ENCODE peak calls at places on chromosomes 7 and 10, in ten cellular contexts. One of them, this sample, is unnamed.

GRCh38 chr10:77297370-77297692 is 340.3 kb downstream of the KCNMA1 start:
- DNase-seq in activated CD8-positive, alpha-beta T cell treated with anti-CD3 and anti-CD28 coated beads for 36 hours: no peak
- DNase-seq in COR-L47: no peak
- DNase-seq in colonic mucosa: no peak
- DNase-seq in HT-29: no peak
- DNase-seq in tibial artery: no peak
- DNase-seq in HL-60: no peak
- DNase-seq in NCI-H1092: no peak
- DNase-seq in activated T-helper 1 cell treated with anti-CD3 and anti-CD28 coated beads, Interleukin-12 subunit alpha, Interleukin-12 subunit beta, Interleukin-2, Interleukin-4 antibody, amounts not matched to agents 30 ng/mL and 10 ng/mL and 1 ng/mL, durations not matched to agents 14 hours and 24 hours and 36 hours: no peak
- DNase-seq in WTC11: no peak
- DNase-seq in this sample: no peak

GRCh38 chr10:102669206-102670064 is 25.2 kb downstream of the TRIM8 start:
- DNase-seq in activated T-helper 1 cell treated with anti-CD3 and anti-CD28 coated beads, Interleukin-12 subunit alpha, Interleukin-12 subunit beta, Interleukin-2, Interleukin-4 antibody, amounts not matched to agents 30 ng/mL and 10 ng/mL and 1 ng/mL, durations not matched to agents 14 hours and 24 hours and 36 hours: no peak
- DNase-seq in colonic mucosa: no peak
- DNase-seq in NCI-H1092: no peak
- DNase-seq in HT-29: no peak
- DNase-seq in COR-L47: no peak
- DNase-seq in tibial artery: peak; percentile 87
- DNase-seq in activated CD8-positive, alpha-beta T cell treated with anti-CD3 and anti-CD28 coated beads for 36 hours: no peak
- DNase-seq in HL-60: no peak
- DNase-seq in WTC11: peak; percentile 56
- DNase-seq in this sample: no peak

GRCh38 chr7:429828-430180 is 89.8 kb downstream of the PDGFA start:
- DNase-seq in COR-L47: no peak
- DNase-seq in activated T-helper 1 cell treated with anti-CD3 and anti-CD28 coated beads, Interleukin-12 subunit alpha, Interleukin-12 subunit beta, Interleukin-2, Interleukin-4 antibody, amounts not matched to agents 30 ng/mL and 10 ng/mL and 1 ng/mL, durations not matched to agents 14 hours and 24 hours and 36 hours: no peak
- DNase-seq in tibial artery: no peak
- DNase-seq in activated CD8-positive, alpha-beta T cell treated with anti-CD3 and anti-CD28 coated beads for 36 hours: no peak
- DNase-seq in colonic mucosa: no peak
- DNase-seq in NCI-H1092: no peak
- DNase-seq in WTC11: no peak
- DNase-seq in HL-60: no peak
- DNase-seq in HT-29: no peak
- DNase-seq in this sample: no peak

GRCh38 chr7:144834516-144835165 is 1.2 kb downstream of the TPK1 start:
- DNase-seq in NCI-H1092: peak; percentile 35
- DNase-seq in COR-L47: no peak
- DNase-seq in tibial artery: no peak
- DNase-seq in HL-60: peak; percentile 51
- DNase-seq in HT-29: no peak
- DNase-seq in colonic mucosa: peak; percentile 61
- DNase-seq in activated T-helper 1 cell treated with anti-CD3 and anti-CD28 coated beads, Interleukin-12 subunit alpha, Interleukin-12 subunit beta, Interleukin-2, Interleukin-4 antibody, amounts not matched to agents 30 ng/mL and 10 ng/mL and 1 ng/mL, durations not matched to agents 14 hours and 24 hours and 36 hours: peak; percentile 39
- DNase-seq in WTC11: no peak
- DNase-seq in activated CD8-positive, alpha-beta T cell treated with anti-CD3 and anti-CD28 coated beads for 36 hours: peak; percentile 52
- DNase-seq in this sample: peak; percentile 30

GRCh38 chr7:44244282-44244681 is 43.5 kb downstream of the YKT6 start:
- DNase-seq in colonic mucosa: no peak
- DNase-seq in WTC11: peak; percentile 65
- DNase-seq in HT-29: peak; percentile 41
- DNase-seq in activated T-helper 1 cell treated with anti-CD3 and anti-CD28 coated beads, Interleukin-12 subunit alpha, Interleukin-12 subunit beta, Interleukin-2, Interleukin-4 antibody, amounts not matched to agents 30 ng/mL and 10 ng/mL and 1 ng/mL, durations not matched to agents 14 hours and 24 hours and 36 hours: no peak
- DNase-seq in activated CD8-positive, alpha-beta T cell treated with anti-CD3 and anti-CD28 coated beads for 36 hours: peak; percentile 58
- DNase-seq in COR-L47: no peak
- DNase-seq in HL-60: no peak
- DNase-seq in tibial artery: no peak
- DNase-seq in NCI-H1092: peak; percentile 32
- DNase-seq in this sample: no peak

GRCh38 chr10:31554556-31554955 is 235.5 kb downstream of the ZEB1 start:
- DNase-seq in activated T-helper 1 cell treated with anti-CD3 and anti-CD28 coated beads, Interleukin-12 subunit alpha, Interleukin-12 subunit beta, Interleukin-2, Interleukin-4 antibody, amounts not matched to agents 30 ng/mL and 10 ng/mL and 1 ng/mL, durations not matched to agents 14 hours and 24 hours and 36 hours: no peak
- DNase-seq in COR-L47: no peak
- DNase-seq in tibial artery: no peak
- DNase-seq in activated CD8-positive, alpha-beta T cell treated with anti-CD3 and anti-CD28 coated beads for 36 hours: no peak
- DNase-seq in WTC11: no peak
- DNase-seq in HT-29: no peak
- DNase-seq in colonic mucosa: no peak
- DNase-seq in HL-60: no peak
- DNase-seq in NCI-H1092: no peak
- DNase-seq in this sample: no peak

GRCh38 chr10:74542077-74542476 is 284.3 kb upstream of the KAT6B start:
- DNase-seq in colonic mucosa: no peak
- DNase-seq in HL-60: no peak
- DNase-seq in activated CD8-positive, alpha-beta T cell treated with anti-CD3 and anti-CD28 coated beads for 36 hours: no peak
- DNase-seq in activated T-helper 1 cell treated with anti-CD3 and anti-CD28 coated beads, Interleukin-12 subunit alpha, Interleukin-12 subunit beta, Interleukin-2, Interleukin-4 antibody, amounts not matched to agents 30 ng/mL and 10 ng/mL and 1 ng/mL, durations not matched to agents 14 hours and 24 hours and 36 hours: no peak
- DNase-seq in tibial artery: peak; percentile 66
- DNase-seq in WTC11: no peak
- DNase-seq in HT-29: no peak
- DNase-seq in NCI-H1092: no peak
- DNase-seq in COR-L47: no peak
- DNase-seq in this sample: no peak

GRCh38 chr10:24495666-24496065 is 228.0 kb downstream of the ARHGAP21 start:
- DNase-seq in HL-60: no peak
- DNase-seq in colonic mucosa: no peak
- DNase-seq in COR-L47: no peak
- DNase-seq in activated CD8-positive, alpha-beta T cell treated with anti-CD3 and anti-CD28 coated beads for 36 hours: no peak
- DNase-seq in WTC11: no peak
- DNase-seq in activated T-helper 1 cell treated with anti-CD3 and anti-CD28 coated beads, Interleukin-12 subunit alpha, Interleukin-12 subunit beta, Interleukin-2, Interleukin-4 antibody, amounts not matched to agents 30 ng/mL and 10 ng/mL and 1 ng/mL, durations not matched to agents 14 hours and 24 hours and 36 hours: no peak
- DNase-seq in tibial artery: no peak
- DNase-seq in HT-29: no peak
- DNase-seq in NCI-H1092: no peak
- DNase-seq in this sample: no peak

GRCh38 chr7:130143986-130144618 is 61.1 kb downstream of the TMEM209 start:
- DNase-seq in activated CD8-positive, alpha-beta T cell treated with anti-CD3 and anti-CD28 coated beads for 36 hours: no peak
- DNase-seq in HT-29: peak; percentile 31
- DNase-seq in colonic mucosa: peak; percentile 62
- DNase-seq in activated T-helper 1 cell treated with anti-CD3 and anti-CD28 coated beads, Interleukin-12 subunit alpha, Interleukin-12 subunit beta, Interleukin-2, Interleukin-4 antibody, amounts not matched to agents 30 ng/mL and 10 ng/mL and 1 ng/mL, durations not matched to agents 14 hours and 24 hours and 36 hours: no peak
- DNase-seq in HL-60: no peak
- DNase-seq in NCI-H1092: no peak
- DNase-seq in COR-L47: no peak
- DNase-seq in tibial artery: no peak
- DNase-seq in WTC11: no peak
- DNase-seq in this sample: no peak

GRCh38 chr7:39565538-39565937 is 666 bp upstream of the YAE1 start:
- DNase-seq in colonic mucosa: peak; percentile 19
- DNase-seq in tibial artery: no peak
- DNase-seq in COR-L47: no peak
- DNase-seq in NCI-H1092: no peak
- DNase-seq in activated T-helper 1 cell treated with anti-CD3 and anti-CD28 coated beads, Interleukin-12 subunit alpha, Interleukin-12 subunit beta, Interleukin-2, Interleukin-4 antibody, amounts not matched to agents 30 ng/mL and 10 ng/mL and 1 ng/mL, durations not matched to agents 14 hours and 24 hours and 36 hours: no peak
- DNase-seq in HT-29: peak; percentile 75
- DNase-seq in HL-60: no peak
- DNase-seq in WTC11: no peak
- DNase-seq in activated CD8-positive, alpha-beta T cell treated with anti-CD3 and anti-CD28 coated beads for 36 hours: no peak
- DNase-seq in this sample: no peak

GRCh38 chr7:24764972-24765744 is 7.9 kb upstream of the GSDME start:
- DNase-seq in WTC11: no peak
- DNase-seq in COR-L47: no peak
- DNase-seq in activated CD8-positive, alpha-beta T cell treated with anti-CD3 and anti-CD28 coated beads for 36 hours: no peak
- DNase-seq in NCI-H1092: no peak
- DNase-seq in HT-29: no peak
- DNase-seq in activated T-helper 1 cell treated with anti-CD3 and anti-CD28 coated beads, Interleukin-12 subunit alpha, Interleukin-12 subunit beta, Interleukin-2, Interleukin-4 antibody, amounts not matched to agents 30 ng/mL and 10 ng/mL and 1 ng/mL, durations not matched to agents 14 hours and 24 hours and 36 hours: no peak
- DNase-seq in tibial artery: no peak
- DNase-seq in colonic mucosa: no peak
- DNase-seq in HL-60: no peak
- DNase-seq in this sample: no peak

GRCh38 chr7:94087664-94088352 is 83.7 kb upstream of the BET1 start:
- DNase-seq in tibial artery: no peak
- DNase-seq in HT-29: peak; percentile 72
- DNase-seq in COR-L47: peak; percentile 43
- DNase-seq in activated T-helper 1 cell treated with anti-CD3 and anti-CD28 coated beads, Interleukin-12 subunit alpha, Interleukin-12 subunit beta, Interleukin-2, Interleukin-4 antibody, amounts not matched to agents 30 ng/mL and 10 ng/mL and 1 ng/mL, durations not matched to agents 14 hours and 24 hours and 36 hours: peak; percentile 41
- DNase-seq in WTC11: peak; percentile 51
- DNase-seq in NCI-H1092: peak; percentile 46
- DNase-seq in colonic mucosa: peak; percentile 32
- DNase-seq in HL-60: peak; percentile 8
- DNase-seq in activated CD8-positive, alpha-beta T cell treated with anti-CD3 and anti-CD28 coated beads for 36 hours: peak; percentile 67
- DNase-seq in this sample: peak; percentile 15

GRCh38 chr7:40621592-40621998 is 486.8 kb downstream of the SUGCT start:
- DNase-seq in WTC11: no peak
- DNase-seq in activated CD8-positive, alpha-beta T cell treated with anti-CD3 and anti-CD28 coated beads for 36 hours: no peak
- DNase-seq in COR-L47: no peak
- DNase-seq in activated T-helper 1 cell treated with anti-CD3 and anti-CD28 coated beads, Interleukin-12 subunit alpha, Interleukin-12 subunit beta, Interleukin-2, Interleukin-4 antibody, amounts not matched to agents 30 ng/mL and 10 ng/mL and 1 ng/mL, durations not matched to agents 14 hours and 24 hours and 36 hours: no peak
- DNase-seq in HT-29: no peak
- DNase-seq in colonic mucosa: no peak
- DNase-seq in NCI-H1092: no peak
- DNase-seq in tibial artery: no peak
- DNase-seq in HL-60: no peak
- DNase-seq in this sample: no peak

GRCh38 chr7:127782550-127783266 is 130.7 kb downstream of the SND1 start:
- DNase-seq in colonic mucosa: no peak
- DNase-seq in COR-L47: no peak
- DNase-seq in WTC11: no peak
- DNase-seq in activated CD8-positive, alpha-beta T cell treated with anti-CD3 and anti-CD28 coated beads for 36 hours: no peak
- DNase-seq in HL-60: peak; percentile 38
- DNase-seq in NCI-H1092: no peak
- DNase-seq in tibial artery: no peak
- DNase-seq in activated T-helper 1 cell treated with anti-CD3 and anti-CD28 coated beads, Interleukin-12 subunit alpha, Interleukin-12 subunit beta, Interleukin-2, Interleukin-4 antibody, amounts not matched to agents 30 ng/mL and 10 ng/mL and 1 ng/mL, durations not matched to agents 14 hours and 24 hours and 36 hours: no peak
- DNase-seq in HT-29: no peak
- DNase-seq in this sample: no peak

GRCh38 chr10:103053659-103054581 is 135.8 kb downstream of the CNNM2 start:
- DNase-seq in tibial artery: peak; percentile 89
- DNase-seq in COR-L47: no peak
- DNase-seq in colonic mucosa: peak; percentile 52
- DNase-seq in WTC11: peak; percentile 71
- DNase-seq in HT-29: peak; percentile 35
- DNase-seq in activated T-helper 1 cell treated with anti-CD3 and anti-CD28 coated beads, Interleukin-12 subunit alpha, Interleukin-12 subunit beta, Interleukin-2, Interleukin-4 antibody, amounts not matched to agents 30 ng/mL and 10 ng/mL and 1 ng/mL, durations not matched to agents 14 hours and 24 hours and 36 hours: peak; percentile 69
- DNase-seq in HL-60: no peak
- DNase-seq in activated CD8-positive, alpha-beta T cell treated with anti-CD3 and anti-CD28 coated beads for 36 hours: peak; percentile 75
- DNase-seq in NCI-H1092: no peak
- DNase-seq in this sample: no peak

GRCh38 chr7:44196450-44196872 is 4.3 kb upstream of the YKT6 start:
- DNase-seq in WTC11: peak; percentile 57
- DNase-seq in COR-L47: peak; percentile 55
- DNase-seq in activated T-helper 1 cell treated with anti-CD3 and anti-CD28 coated beads, Interleukin-12 subunit alpha, Interleukin-12 subunit beta, Interleukin-2, Interleukin-4 antibody, amounts not matched to agents 30 ng/mL and 10 ng/mL and 1 ng/mL, durations not matched to agents 14 hours and 24 hours and 36 hours: peak; percentile 10
- DNase-seq in colonic mucosa: peak; percentile 38
- DNase-seq in tibial artery: no peak
- DNase-seq in HT-29: peak; percentile 67
- DNase-seq in HL-60: peak; percentile 26
- DNase-seq in activated CD8-positive, alpha-beta T cell treated with anti-CD3 and anti-CD28 coated beads for 36 hours: peak; percentile 63
- DNase-seq in NCI-H1092: peak; percentile 54
- DNase-seq in this sample: peak; percentile 62

GRCh38 chr7:47266131-47266706 is 315.7 kb downstream of the TNS3 start:
- DNase-seq in colonic mucosa: peak; percentile 80
- DNase-seq in WTC11: peak; percentile 64
- DNase-seq in activated CD8-positive, alpha-beta T cell treated with anti-CD3 and anti-CD28 coated beads for 36 hours: peak; percentile 56
- DNase-seq in HL-60: peak; percentile 28
- DNase-seq in HT-29: peak; percentile 83
- DNase-seq in tibial artery: peak; percentile 78
- DNase-seq in NCI-H1092: peak; percentile 16
- DNase-seq in activated T-helper 1 cell treated with anti-CD3 and anti-CD28 coated beads, Interleukin-12 subunit alpha, Interleukin-12 subunit beta, Interleukin-2, Interleukin-4 antibody, amounts not matched to agents 30 ng/mL and 10 ng/mL and 1 ng/mL, durations not matched to agents 14 hours and 24 hours and 36 hours: no peak
- DNase-seq in COR-L47: peak; percentile 30
- DNase-seq in this sample: peak; percentile 53

GRCh38 chr7:46583606-46584005 is 662.5 kb upstream of the IGFBP3 start:
- DNase-seq in HT-29: no peak
- DNase-seq in COR-L47: no peak
- DNase-seq in WTC11: no peak
- DNase-seq in activated CD8-positive, alpha-beta T cell treated with anti-CD3 and anti-CD28 coated beads for 36 hours: no peak
- DNase-seq in tibial artery: no peak
- DNase-seq in colonic mucosa: no peak
- DNase-seq in HL-60: no peak
- DNase-seq in activated T-helper 1 cell treated with anti-CD3 and anti-CD28 coated beads, Interleukin-12 subunit alpha, Interleukin-12 subunit beta, Interleukin-2, Interleukin-4 antibody, amounts not matched to agents 30 ng/mL and 10 ng/mL and 1 ng/mL, durations not matched to agents 14 hours and 24 hours and 36 hours: no peak
- DNase-seq in NCI-H1092: no peak
- DNase-seq in this sample: no peak

GRCh38 chr10:75319274-75319673 is 82.3 kb downstream of the ZNF503 start:
- DNase-seq in tibial artery: no peak
- DNase-seq in activated T-helper 1 cell treated with anti-CD3 and anti-CD28 coated beads, Interleukin-12 subunit alpha, Interleukin-12 subunit beta, Interleukin-2, Interleukin-4 antibody, amounts not matched to agents 30 ng/mL and 10 ng/mL and 1 ng/mL, durations not matched to agents 14 hours and 24 hours and 36 hours: no peak
- DNase-seq in NCI-H1092: no peak
- DNase-seq in COR-L47: no peak
- DNase-seq in HT-29: no peak
- DNase-seq in HL-60: no peak
- DNase-seq in WTC11: no peak
- DNase-seq in colonic mucosa: no peak
- DNase-seq in activated CD8-positive, alpha-beta T cell treated with anti-CD3 and anti-CD28 coated beads for 36 hours: no peak
- DNase-seq in this sample: no peak

GRCh38 chr7:88090671-88091070 is 129.2 kb downstream of the SRI start:
- DNase-seq in HT-29: no peak
- DNase-seq in NCI-H1092: no peak
- DNase-seq in activated T-helper 1 cell treated with anti-CD3 and anti-CD28 coated beads, Interleukin-12 subunit alpha, Interleukin-12 subunit beta, Interleukin-2, Interleukin-4 antibody, amounts not matched to agents 30 ng/mL and 10 ng/mL and 1 ng/mL, durations not matched to agents 14 hours and 24 hours and 36 hours: no peak
- DNase-seq in COR-L47: no peak
- DNase-seq in colonic mucosa: no peak
- DNase-seq in WTC11: no peak
- DNase-seq in activated CD8-positive, alpha-beta T cell treated with anti-CD3 and anti-CD28 coated beads for 36 hours: peak; percentile 7
- DNase-seq in tibial artery: no peak
- DNase-seq in HL-60: no peak
- DNase-seq in this sample: no peak